ENCODE peak calls at places on chromosome 6, in seven cellular contexts. One of them, this sample, is unnamed.
A peak's percentile ranks its signal among the peaks of the same experiment; 100 is the strongest.

GRCh38 chr6:113449051-113449450 is 408.1 kb upstream of the MARCKS start:
- DNase-seq in psoas muscle: no peak
- DNase-seq in RWPE2: no peak
- DNase-seq in GM06990: no peak
- DNase-seq in transverse colon: no peak
- DNase-seq in HCT116: peak; percentile 45
- DNase-seq in fibroblast of mammary gland: peak; percentile 68
- DNase-seq in this sample: no peak

GRCh38 chr6:125910518-125910917 is 46.1 kb upstream of the HINT3 start:
- DNase-seq in psoas muscle: no peak
- DNase-seq in RWPE2: no peak
- DNase-seq in GM06990: peak; percentile 50
- DNase-seq in transverse colon: no peak
- DNase-seq in HCT116: no peak
- DNase-seq in fibroblast of mammary gland: peak; percentile 76
- DNase-seq in this sample: peak; percentile 44

GRCh38 chr6:19892250-19892649 is 55.1 kb downstream of the ID4 start:
- DNase-seq in psoas muscle: no peak
- DNase-seq in RWPE2: peak; percentile 88
- DNase-seq in GM06990: no peak
- DNase-seq in transverse colon: peak; percentile 14
- DNase-seq in HCT116: peak; percentile 75
- DNase-seq in fibroblast of mammary gland: no peak
- DNase-seq in this sample: no peak

GRCh38 chr6:156662025-156662445 is 115.1 kb upstream of the ARID1B start:
- DNase-seq in psoas muscle: peak; percentile 21
- DNase-seq in RWPE2: no peak
- DNase-seq in GM06990: no peak
- DNase-seq in transverse colon: peak; percentile 56
- DNase-seq in HCT116: peak; percentile 73
- DNase-seq in fibroblast of mammary gland: peak; percentile 83
- DNase-seq in this sample: no peak

GRCh38 chr6:84762220-84762940 is 2.0 kb downstream of the TBX18 start:
- DNase-seq in psoas muscle: no peak
- DNase-seq in RWPE2: no peak
- DNase-seq in GM06990: no peak
- DNase-seq in transverse colon: no peak
- DNase-seq in HCT116: no peak
- DNase-seq in fibroblast of mammary gland: peak; percentile 60
- DNase-seq in this sample: no peak

GRCh38 chr6:16644540-16645250 is 116.6 kb downstream of the ATXN1 start:
- DNase-seq in psoas muscle: no peak
- DNase-seq in RWPE2: no peak
- DNase-seq in GM06990: no peak
- DNase-seq in transverse colon: no peak
- DNase-seq in HCT116: no peak
- DNase-seq in fibroblast of mammary gland: no peak
- DNase-seq in this sample: no peak

GRCh38 chr6:20696676-20697075 is 162.4 kb downstream of the CDKAL1 start:
- DNase-seq in psoas muscle: no peak
- DNase-seq in RWPE2: no peak
- DNase-seq in GM06990: no peak
- DNase-seq in transverse colon: no peak
- DNase-seq in HCT116: no peak
- DNase-seq in fibroblast of mammary gland: peak; percentile 90
- DNase-seq in this sample: no peak

GRCh38 chr6:166553563-166554271 is 32.8 kb downstream of the RAMACL start:
- DNase-seq in psoas muscle: peak; percentile 62
- DNase-seq in RWPE2: no peak
- DNase-seq in GM06990: no peak
- DNase-seq in transverse colon: no peak
- DNase-seq in HCT116: no peak
- DNase-seq in fibroblast of mammary gland: peak; percentile 98
- DNase-seq in this sample: no peak

GRCh38 chr6:7042056-7042653 is 65.6 kb upstream of the RREB1 start:
- DNase-seq in psoas muscle: no peak
- DNase-seq in RWPE2: no peak
- DNase-seq in GM06990: no peak
- DNase-seq in transverse colon: peak; percentile 25
- DNase-seq in HCT116: no peak
- DNase-seq in fibroblast of mammary gland: no peak
- DNase-seq in this sample: no peak

GRCh38 chr6:85986681-85987080 is 344.0 kb upstream of the SYNCRIP start:
- DNase-seq in psoas muscle: no peak
- DNase-seq in RWPE2: no peak
- DNase-seq in GM06990: no peak
- DNase-seq in transverse colon: no peak
- DNase-seq in HCT116: no peak
- DNase-seq in fibroblast of mammary gland: no peak
- DNase-seq in this sample: no peak

DNA sequence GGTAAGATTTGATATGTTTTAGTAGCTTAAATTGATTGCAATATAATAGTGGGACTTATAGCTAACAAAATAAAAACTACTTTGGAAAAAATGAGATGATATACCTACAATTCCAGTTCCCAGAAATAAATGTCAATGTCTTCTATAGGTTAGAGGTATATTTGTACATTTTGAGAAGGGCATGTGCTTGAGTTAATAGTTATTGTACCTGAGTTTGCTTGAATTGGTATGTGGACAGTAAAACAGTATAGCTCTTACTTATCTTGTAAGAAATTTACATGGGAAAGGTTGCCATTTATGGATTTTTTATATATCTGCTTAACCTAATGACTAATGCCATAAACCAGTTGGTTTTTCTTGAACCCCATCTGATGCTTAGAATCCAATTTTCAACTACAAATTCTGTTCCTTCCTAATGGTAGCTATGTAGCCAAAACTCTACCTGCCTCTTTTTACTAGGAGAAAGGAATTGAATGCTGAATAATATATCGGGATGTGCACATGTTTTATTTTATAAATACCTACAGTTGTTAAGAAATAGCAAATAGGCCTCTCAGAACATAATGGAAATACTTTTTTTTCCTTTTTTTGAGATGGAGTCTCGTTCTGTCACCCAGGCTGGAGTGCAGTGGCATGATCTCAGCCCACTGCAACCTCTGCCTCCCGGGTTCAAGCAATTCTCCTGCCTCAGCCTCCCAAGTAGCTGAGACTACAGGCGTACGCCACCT is 4.9 kb downstream of the LOC128125822 start:
- DNase-seq in psoas muscle: no peak
- DNase-seq in RWPE2: no peak
- DNase-seq in GM06990: no peak
- DNase-seq in transverse colon: no peak
- DNase-seq in HCT116: no peak
- DNase-seq in fibroblast of mammary gland: no peak
- DNase-seq in this sample: no peak
- TF ChIP-seq CTCF in psoas muscle: no peak
- TF ChIP-seq CTCF in RWPE2: no peak
- TF ChIP-seq CTCF in GM06990: no peak
- TF ChIP-seq CTCF in transverse colon: no peak
- TF ChIP-seq CTCF in HCT116: no peak
- TF ChIP-seq CTCF in fibroblast of mammary gland: no peak
- TF ChIP-seq CTCF in this sample: no peak

DNA sequence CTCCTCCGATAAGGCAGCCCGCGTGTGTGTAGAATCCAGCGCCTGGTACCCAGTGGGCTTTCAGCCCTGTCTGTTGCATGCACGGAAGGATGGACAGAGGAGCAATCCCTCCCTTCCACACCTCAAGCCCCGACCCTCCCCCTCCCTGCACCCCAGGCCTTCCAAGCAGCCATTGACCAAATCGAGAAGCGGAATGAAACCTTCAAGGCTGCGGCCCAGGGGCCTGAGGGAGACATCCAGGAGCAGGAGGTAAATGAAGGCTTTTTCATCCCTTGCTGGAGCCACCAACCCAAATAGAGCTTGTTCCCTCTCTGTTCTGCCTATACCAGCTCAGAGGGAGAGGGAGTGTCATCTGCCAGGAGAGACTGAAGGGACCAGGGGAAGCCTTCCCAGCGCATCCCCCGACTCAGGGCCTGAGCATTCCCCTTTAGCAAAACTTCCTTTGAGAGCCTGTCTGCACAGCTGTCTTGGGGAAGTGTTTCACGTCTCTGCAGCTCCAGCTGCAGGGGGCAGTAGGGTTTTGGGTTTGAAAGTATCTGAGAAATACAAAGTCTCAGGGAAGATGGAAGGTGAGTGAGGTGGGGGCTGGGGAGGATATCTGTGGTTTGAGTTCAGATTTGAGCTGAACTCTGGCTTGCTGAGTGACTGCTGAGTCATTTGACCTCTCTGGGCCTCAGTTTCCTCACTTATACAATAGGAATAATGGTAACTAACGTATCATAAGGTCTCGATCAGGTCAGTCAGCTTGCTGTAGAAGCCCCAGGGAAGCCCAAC is 16.1 kb downstream of the FGD2 start:
- DNase-seq in psoas muscle: no peak
- DNase-seq in RWPE2: no peak
- DNase-seq in GM06990: no peak
- DNase-seq in transverse colon: peak; percentile 23
- DNase-seq in HCT116: no peak
- DNase-seq in fibroblast of mammary gland: peak; percentile 56
- DNase-seq in this sample: no peak
- TF ChIP-seq CTCF in psoas muscle: no peak
- TF ChIP-seq CTCF in RWPE2: peak; percentile 63
- TF ChIP-seq CTCF in GM06990: no peak
- TF ChIP-seq CTCF in transverse colon: no peak
- TF ChIP-seq CTCF in HCT116: no peak
- TF ChIP-seq CTCF in fibroblast of mammary gland: peak; percentile 59
- TF ChIP-seq CTCF in this sample: peak; percentile 70

GRCh38 chr6:124854338-124854922 is 107.8 kb upstream of the RNF217 start:
- DNase-seq in psoas muscle: no peak
- DNase-seq in RWPE2: no peak
- DNase-seq in GM06990: no peak
- DNase-seq in transverse colon: no peak
- DNase-seq in HCT116: no peak
- DNase-seq in fibroblast of mammary gland: no peak
- DNase-seq in this sample: no peak
- TF ChIP-seq CTCF in psoas muscle: peak; percentile 28
- TF ChIP-seq CTCF in RWPE2: peak; percentile 73
- TF ChIP-seq CTCF in GM06990: no peak
- TF ChIP-seq CTCF in transverse colon: no peak
- TF ChIP-seq CTCF in HCT116: peak; percentile 20
- TF ChIP-seq CTCF in fibroblast of mammary gland: peak; percentile 25
- TF ChIP-seq CTCF in this sample: no peak

GRCh38 chr6:22424196-22424595 is 127.4 kb upstream of the PRL start:
- DNase-seq in psoas muscle: no peak
- DNase-seq in RWPE2: no peak
- DNase-seq in GM06990: no peak
- DNase-seq in transverse colon: no peak
- DNase-seq in HCT116: no peak
- DNase-seq in fibroblast of mammary gland: no peak
- DNase-seq in this sample: no peak
- TF ChIP-seq CTCF in psoas muscle: no peak
- TF ChIP-seq CTCF in RWPE2: no peak
- TF ChIP-seq CTCF in GM06990: no peak
- TF ChIP-seq CTCF in transverse colon: no peak
- TF ChIP-seq CTCF in HCT116: no peak
- TF ChIP-seq CTCF in fibroblast of mammary gland: no peak
- TF ChIP-seq CTCF in this sample: no peak

GRCh38 chr6:139744038-139744437 is 369.6 kb upstream of the CITED2 start:
- DNase-seq in psoas muscle: no peak
- DNase-seq in RWPE2: no peak
- DNase-seq in GM06990: no peak
- DNase-seq in transverse colon: no peak
- DNase-seq in HCT116: no peak
- DNase-seq in fibroblast of mammary gland: no peak
- DNase-seq in this sample: no peak

GRCh38 chr6:139744891-139745290 is 370.4 kb upstream of the CITED2 start:
- DNase-seq in psoas muscle: no peak
- DNase-seq in RWPE2: no peak
- DNase-seq in GM06990: no peak
- DNase-seq in transverse colon: no peak
- DNase-seq in HCT116: no peak
- DNase-seq in fibroblast of mammary gland: no peak
- DNase-seq in this sample: no peak

GRCh38 chr6:139743629-139744028 is 369.2 kb upstream of the CITED2 start:
- DNase-seq in psoas muscle: no peak
- DNase-seq in RWPE2: no peak
- DNase-seq in GM06990: no peak
- DNase-seq in transverse colon: no peak
- DNase-seq in HCT116: peak; percentile 10
- DNase-seq in fibroblast of mammary gland: peak; percentile 95
- DNase-seq in this sample: peak; percentile 83

GRCh38 chr6:139748353-139749146 is 374.1 kb upstream of the CITED2 start:
- DNase-seq in psoas muscle: no peak
- DNase-seq in RWPE2: no peak
- DNase-seq in GM06990: no peak
- DNase-seq in transverse colon: no peak
- DNase-seq in HCT116: no peak
- DNase-seq in fibroblast of mammary gland: no peak
- DNase-seq in this sample: no peak

DNA sequence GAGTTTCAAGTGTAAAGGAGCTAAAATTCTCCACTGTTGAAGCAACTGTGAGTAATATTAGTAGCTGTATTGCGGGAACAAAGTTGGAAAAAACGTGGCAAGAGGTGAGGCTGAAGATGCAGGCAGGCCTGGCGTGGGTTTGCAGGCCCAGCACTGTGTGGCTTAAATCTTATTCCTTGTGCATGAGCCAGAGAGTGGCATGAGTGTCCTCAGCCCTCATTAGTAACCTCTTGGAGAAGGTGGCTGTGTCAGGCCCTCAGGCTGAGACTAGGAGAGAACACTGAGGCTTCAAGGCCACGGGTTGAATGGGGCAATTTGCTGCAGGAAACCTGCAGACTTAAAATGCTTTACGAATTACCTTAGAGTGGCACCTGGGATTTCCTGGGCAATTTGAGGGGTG is 372.7 kb upstream of the CITED2 start:
- DNase-seq in psoas muscle: no peak
- DNase-seq in RWPE2: no peak
- DNase-seq in GM06990: no peak
- DNase-seq in transverse colon: no peak
- DNase-seq in HCT116: no peak
- DNase-seq in fibroblast of mammary gland: no peak
- DNase-seq in this sample: no peak
- TF ChIP-seq CTCF in psoas muscle: no peak
- TF ChIP-seq CTCF in RWPE2: no peak
- TF ChIP-seq CTCF in GM06990: no peak
- TF ChIP-seq CTCF in transverse colon: no peak
- TF ChIP-seq CTCF in HCT116: no peak
- TF ChIP-seq CTCF in fibroblast of mammary gland: no peak
- TF ChIP-seq CTCF in this sample: no peak